ENCODE peak calls at places on chromosomes 1 and 21, in nine cellular contexts. G, P, O, N, Z, H, M, W and S are unnamed samples.

GRCh38 chr1:202005958-202006357 is 4.4 kb upstream of the ELF3 start:
- DNase-seq in N (peak), H (no peak), P (no peak), G (no peak), O (no peak), W (no peak), M (no peak), Z (peak), S (no peak)

GRCh38 chr1:110243581-110243980 is 33.5 kb downstream of the KCNC4 start:
- DNase-seq in O (no peak), N (no peak), M (no peak), G (no peak), H (no peak), W (no peak), Z (no peak), P (no peak), S (no peak)

GRCh38 chr1:44289530-44289929 is 65.5 kb downstream of the ERI3 start:
- DNase-seq in W (no peak), H (no peak), O (no peak), P (no peak), Z (no peak), G (no peak), M (peak), N (no peak), S (no peak)

GRCh38 chr1:100575406-100575805 is 37.5 kb downstream of the GPR88 start:
- DNase-seq in G (no peak), O (no peak), M (no peak), N (peak), W (no peak), P (no peak), H (no peak), Z (no peak), S (no peak)

GRCh38 chr1:29554208-29554778 is 318.0 kb downstream of the PTPRU start:
- DNase-seq in M (no peak), H (no peak), G (no peak), Z (no peak), P (no peak), N (no peak), O (no peak), W (no peak), S (no peak)

GRCh38 chr1:200907611-200908097 is 13.0 kb downstream of the INAVA start:
- DNase-seq in P (no peak), W (no peak), H (no peak), G (no peak), M (no peak), O (no peak), Z (no peak), N (no peak), S (no peak)

GRCh38 chr21:34554227-34554626 is 42.2 kb upstream of the KCNE1 start:
- DNase-seq in M (no peak), O (no peak), G (no peak), N (no peak), P (no peak), H (no peak), W (no peak), Z (no peak), S (no peak)

GRCh38 chr1:152034654-152035405 is 2.0 kb downstream of the S100A11 start:
- DNase-seq in W (peak), N (peak), H (no peak), M (peak), O (peak), P (peak), Z (peak), G (peak), S (peak)

GRCh38 chr1:201272838-201273237 is 10.5 kb upstream of the PKP1 start:
- DNase-seq in W (no peak), Z (no peak), P (no peak), M (no peak), N (peak), H (no peak), O (no peak), G (no peak), S (peak)

GRCh38 chr1:163074004-163074403 is 4.8 kb downstream of the RGS4 start:
- DNase-seq in G (no peak), W (no peak), N (no peak), P (no peak), Z (no peak), O (no peak), H (no peak), M (no peak), S (no peak)

GRCh38 chr21:41458559-41458958 is 32.5 kb downstream of the MX1 start:
- DNase-seq in M (no peak), G (no peak), N (no peak), W (no peak), O (no peak), Z (no peak), P (no peak), H (no peak), S (no peak)

GRCh38 chr1:187032982-187033705 is 204.4 kb downstream of the PLA2G4A start:
- DNase-seq in Z (no peak), N (no peak), W (no peak), H (no peak), G (no peak), P (no peak), M (no peak), O (no peak), S (no peak)

GRCh38 chr21:38925923-38926322 is 120.2 kb downstream of the ETS2 start:
- DNase-seq in H (peak), O (peak), N (no peak), Z (peak), W (peak), M (no peak), G (no peak), P (no peak), S (no peak)

GRCh38 chr1:91777630-91778300 is 108.2 kb downstream of the TGFBR3 start:
- DNase-seq in M (no peak), W (no peak), Z (no peak), N (no peak), H (no peak), G (no peak), P (no peak), O (no peak), S (no peak)

GRCh38 chr1:8986814-8987190 is 39.4 kb downstream of the SLC2A7 start:
- DNase-seq in O (no peak), P (no peak), G (no peak), W (no peak), H (no peak), M (no peak), N (no peak), Z (no peak), S (no peak)

GRCh38 chr1:233326995-233327937 is at the start of gene MAP3K21:
- DNase-seq in W (no peak), G (peak), H (peak), P (peak), M (peak), O (no peak), Z (peak), N (peak), S (peak)

GRCh38 chr1:115669002-115669673 is 27.4 kb downstream of the VANGL1 start:
- DNase-seq in H (no peak), P (no peak), W (peak), M (no peak), G (no peak), O (peak), N (peak), Z (peak), S (no peak)

GRCh38 chr1:41511239-41511540 is 26.7 kb upstream of the EDN2 start:
- DNase-seq in O (no peak), H (no peak), P (no peak), M (no peak), N (no peak), Z (no peak), G (no peak), W (no peak), S (no peak)

GRCh38 chr1:2169200-2169836 is 25.3 kb downstream of the FAAP20 start:
- DNase-seq in P (no peak), H (no peak), M (no peak), W (no peak), O (no peak), G (no peak), Z (no peak), N (no peak), S (no peak)

GRCh38 chr1:9882296-9882944 is 27.6 kb downstream of the CTNNBIP1 start:
- DNase-seq in P (no peak), N (no peak), O (no peak), W (no peak), G (no peak), H (no peak), M (no peak), Z (peak), S (no peak)

GRCh38 chr1:31759266-31760023 is 4.7 kb downstream of the ADGRB2 start:
- DNase-seq in O (no peak), Z (peak), G (no peak), H (no peak), N (peak), P (no peak), W (no peak), M (no peak), S (no peak)

GRCh38 chr1:20184997-20185833 is 681 bp upstream of the UBXN10 start:
- DNase-seq in W (no peak), G (peak), M (no peak), H (no peak), Z (peak), O (no peak), P (no peak), N (peak), S (no peak)

GRCh38 chr1:234675561-234675960 is 65.6 kb upstream of the IRF2BP2 start:
- DNase-seq in W (no peak), G (no peak), O (no peak), M (no peak), Z (no peak), H (no peak), N (no peak), P (no peak), S (no peak)

GRCh38 chr1:219514728-219515127 is 98.2 kb downstream of the ZC3H11B start:
- DNase-seq in G (no peak), P (no peak), N (no peak), Z (no peak), O (no peak), W (no peak), M (no peak), H (no peak), S (no peak)

GRCh38 chr1:159873546-159873945 is 11.1 kb upstream of the VSIG8 start:
- DNase-seq in P (no peak), W (no peak), O (no peak), G (no peak), Z (no peak), M (no peak), H (no peak), N (no peak), S (no peak)